ENCODE peak calls at places on chromosomes 3 and 15, in four cellular contexts. W is PC-9, I is GM20000, S is WTC11. U is an unnamed sample.

GRCh38 chr3:100496711-100497261 is 4.4 kb downstream of the TMEM45A start:
- DNase-seq in I (no peak), W (peak), S (no peak), U (no peak)

GRCh38 chr3:180680097-180680430 is 775 bp upstream of the CCDC39 start:
- DNase-seq in W (no peak), I (peak), S (peak), U (peak)

GRCh38 chr15:55774113-55774970 is 31.4 kb upstream of the PRTG start:
- DNase-seq in I (peak), W (no peak), S (peak), U (peak)

GRCh38 chr3:152258448-152259302 is 10.1 kb upstream of the MBNL1 start:
- DNase-seq in W (peak), S (no peak), I (no peak), U (peak)

GRCh38 chr15:89293012-89293411 is 41.6 kb downstream of the POLG start:
- DNase-seq in S (no peak), W (no peak), I (no peak), U (no peak)

GRCh38 chr3:146337991-146338390 is 87.1 kb upstream of the PLSCR4 start:
- DNase-seq in I (no peak), S (no peak), W (no peak), U (no peak)

GRCh38 chr15:43086551-43086950 is 19.3 kb downstream of the UBR1 start:
- DNase-seq in S (no peak), I (peak), W (no peak), U (no peak)

GRCh38 chr3:127975153-127975552 is 60.1 kb downstream of the KBTBD12 start:
- DNase-seq in S (no peak), W (no peak), I (no peak), U (no peak)

GRCh38 chr3:43497405-43497804 is 124.4 kb downstream of the ANO10 start:
- DNase-seq in W (no peak), S (no peak), I (no peak), U (no peak)

GRCh38 chr3:42369832-42370231 is 40.6 kb downstream of the LYZL4 start:
- DNase-seq in W (no peak), I (no peak), S (no peak), U (no peak)

GRCh38 chr3:114519415-114519814 is 225.6 kb downstream of the TIGIT start:
- DNase-seq in I (peak), W (no peak), S (peak), U (no peak)

DNA sequence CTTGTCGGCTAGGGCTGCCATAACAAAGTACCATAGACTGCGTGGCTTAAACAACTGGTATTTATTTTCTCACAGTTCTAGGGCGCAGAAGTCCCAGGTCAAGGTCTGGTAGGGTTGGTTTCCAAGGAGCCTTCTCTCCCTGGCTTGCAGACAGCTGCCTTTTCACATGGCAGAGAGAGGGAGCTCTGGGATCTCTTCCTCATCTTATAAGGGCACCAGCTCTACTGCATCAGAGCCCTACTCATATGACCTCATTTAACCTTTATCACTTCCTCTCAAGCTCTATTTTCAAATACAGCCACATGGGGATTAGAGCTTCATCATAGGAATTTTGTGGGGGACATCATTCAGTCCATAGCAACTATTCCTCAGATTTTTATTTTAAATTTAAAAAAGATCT is 17.6 kb upstream of the PAQR9 start:
- DNase-seq in W (no peak), I (no peak), S (no peak), U (no peak)
- TF ChIP-seq CTCF in W (no peak), I (no peak), S (no peak), U (no peak)

GRCh38 chr3:71414189-71414924 is 169.2 kb downstream of the FOXP1 start:
- DNase-seq in W (no peak), S (no peak), I (no peak), U (no peak)

GRCh38 chr3:71413572-71413971 is 170.0 kb downstream of the FOXP1 start:
- DNase-seq in W (no peak), S (no peak), I (no peak), U (no peak)

GRCh38 chr3:71419369-71419768 is 164.2 kb downstream of the FOXP1 start:
- DNase-seq in W (no peak), S (no peak), I (no peak), U (no peak)

GRCh38 chr3:71415708-71416108 is 167.8 kb downstream of the FOXP1 start:
- DNase-seq in I (no peak), W (no peak), S (no peak), U (no peak)

DNA sequence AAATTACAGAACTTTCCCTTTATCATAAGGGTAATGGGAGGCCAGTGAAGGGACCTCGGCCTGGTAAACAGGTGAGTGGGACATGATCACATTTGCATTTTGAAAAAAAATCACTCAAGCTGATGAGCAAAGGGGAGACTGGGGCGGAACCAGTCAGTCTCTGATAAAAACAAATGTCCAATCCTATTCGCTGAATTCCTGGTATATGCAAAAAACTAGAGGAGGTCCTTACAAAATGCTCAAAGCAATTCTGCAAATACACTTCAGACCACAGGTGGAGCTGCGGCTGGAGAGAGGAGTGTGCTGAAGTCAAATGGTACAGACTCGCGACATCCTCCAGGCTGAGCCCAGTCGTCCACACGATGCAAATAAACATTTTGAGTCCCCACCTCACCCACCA is 166.7 kb downstream of the FOXP1 start:
- DNase-seq in W (no peak), I (no peak), S (peak), U (peak)
- TF ChIP-seq CTCF in W (no peak), I (no peak), S (peak), U (peak)

DNA sequence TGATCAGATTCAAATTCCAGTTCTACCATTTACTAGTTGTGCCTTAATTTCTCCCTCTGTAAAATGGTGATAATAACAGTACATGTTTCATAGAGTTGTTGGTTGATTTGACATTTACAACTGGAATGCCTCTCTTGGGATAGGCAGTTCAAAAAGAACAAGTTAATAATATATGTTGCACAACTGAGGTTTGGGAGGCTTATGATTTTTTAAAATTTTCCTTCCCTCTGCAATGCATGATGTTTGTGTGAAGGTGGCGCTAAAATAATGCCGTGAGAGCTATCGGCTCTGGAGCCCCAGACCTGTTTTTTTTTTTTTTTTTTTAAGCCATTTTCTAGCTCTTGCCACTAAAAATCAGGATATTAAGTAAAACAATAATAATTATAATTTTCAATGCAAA is 18.6 kb downstream of the DNAJB11 start:
- DNase-seq in W (peak), S (no peak), I (no peak), U (no peak)
- TF ChIP-seq CTCF in W (peak), S (no peak), I (peak), U (peak)

GRCh38 chr3:143120716-143121239 is 1.2 kb downstream of the CHST2 start:
- DNase-seq in S (no peak), W (no peak), I (peak), U (peak)
- TF ChIP-seq CTCF in S (no peak), W (no peak), I (peak), U (no peak)

GRCh38 chr3:123365450-123366143 is 83.3 kb downstream of the ADCY5 start:
- DNase-seq in S (peak), I (no peak), W (no peak), U (no peak)

GRCh38 chr3:123357275-123357674 is 91.6 kb downstream of the ADCY5 start:
- DNase-seq in I (no peak), W (no peak), S (no peak), U (no peak)

DNA sequence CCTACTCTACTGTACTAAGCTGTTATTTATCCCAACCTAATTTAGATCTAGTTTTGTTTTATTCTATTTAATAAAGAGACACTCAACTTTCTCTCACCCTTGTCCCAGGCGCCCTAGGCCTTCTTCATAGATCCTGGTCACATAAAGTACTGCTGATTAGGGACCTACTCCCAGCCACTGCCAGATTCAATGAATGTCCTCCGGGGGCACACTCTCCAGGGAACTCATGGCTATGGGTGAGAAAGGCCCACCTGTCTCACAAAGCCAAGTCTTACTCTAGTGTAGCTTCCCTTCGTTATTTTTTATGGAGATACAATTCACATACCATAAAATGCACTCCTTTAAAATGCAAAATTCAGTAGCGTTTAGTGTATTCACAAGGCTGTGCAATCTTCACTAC is 87.9 kb downstream of the ADCY5 start:
- DNase-seq in W (no peak), S (peak), I (no peak), U (no peak)
- TF ChIP-seq CTCF in W (no peak), S (no peak), I (no peak), U (no peak)

GRCh38 chr15:45435124-45435903 is 57.0 kb upstream of the GATM start:
- DNase-seq in S (no peak), I (no peak), W (no peak), U (no peak)

GRCh38 chr15:45442497-45443135 is 64.3 kb upstream of the GATM start:
- DNase-seq in I (no peak), W (no peak), S (no peak), U (no peak)

GRCh38 chr15:45441686-45442085 is 63.3 kb upstream of the GATM start:
- DNase-seq in W (no peak), I (no peak), S (no peak), U (no peak)

GRCh38 chr15:45441036-45441435 is 62.7 kb upstream of the GATM start:
- DNase-seq in I (no peak), S (no peak), W (no peak), U (no peak)

GRCh38 chr15:45439521-45439931 is 61.2 kb upstream of the GATM start:
- DNase-seq in I (no peak), W (no peak), S (no peak), U (no peak)
- TF ChIP-seq CTCF in I (no peak), W (no peak), S (no peak), U (no peak)

DNA sequence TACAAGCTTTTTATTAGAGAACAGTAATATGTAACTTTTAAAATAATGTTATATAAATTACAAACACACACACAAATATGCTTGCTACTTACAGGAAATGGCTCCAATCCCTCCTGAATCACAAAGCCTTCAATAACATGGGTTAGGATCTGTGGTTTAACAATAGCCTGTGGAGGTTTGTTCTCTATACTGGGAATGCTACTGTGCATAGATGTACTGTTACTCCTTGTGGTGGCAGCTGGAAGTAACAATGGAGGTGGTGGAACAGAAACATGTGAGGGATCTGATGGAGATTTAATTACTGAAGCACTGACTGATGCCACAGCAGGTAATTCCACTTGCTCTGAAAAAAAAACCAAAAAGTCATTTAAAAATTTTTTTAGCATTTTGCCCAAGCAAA is 64.4 kb downstream of the PHC3 start:
- DNase-seq in I (no peak), W (no peak), S (no peak), U (no peak)
- TF ChIP-seq CTCF in I (no peak), W (peak), S (no peak), U (no peak)

DNA sequence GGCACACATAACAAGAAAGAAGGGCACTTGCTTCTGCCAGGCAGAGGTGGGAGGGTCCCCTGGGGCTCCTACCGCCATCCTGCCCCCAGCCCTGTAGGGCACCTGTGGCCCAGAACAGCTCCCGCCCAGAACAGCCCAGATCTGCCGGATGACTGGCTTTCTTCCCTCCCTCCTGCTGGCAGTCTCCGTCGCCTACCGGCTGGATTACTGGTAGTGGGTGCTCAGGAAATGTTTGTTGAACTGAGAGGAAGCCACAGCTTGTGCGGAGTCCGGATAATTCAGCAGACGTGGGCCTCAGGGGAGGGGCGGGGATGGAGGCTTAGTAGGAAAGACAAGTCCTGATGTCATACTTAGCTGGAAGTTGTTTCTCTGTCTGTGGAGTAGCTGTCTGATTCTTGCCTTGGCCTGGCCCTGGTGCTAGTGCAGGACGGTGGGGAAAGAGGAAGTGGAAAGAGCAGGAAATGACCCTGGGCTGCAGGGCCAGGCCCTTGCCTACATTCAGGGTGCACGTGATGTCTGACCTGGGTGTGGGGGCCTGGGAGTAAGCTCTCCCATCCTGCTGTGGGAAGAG is 6.7 kb downstream of the CCDC9B start:
- DNase-seq in I (peak), W (no peak), S (no peak), U (peak)
- TF ChIP-seq CTCF in I (no peak), W (no peak), S (no peak), U (no peak)

U was measured in activated CD8-positive, alpha-beta T cell treated with anti-CD3 and anti-CD28 coated beads for 36 hours.